ENCODE peak calls at places on chromosomes 16 and 17, in six cellular contexts. One of them, this sample, is unnamed.

GRCh38 chr17:1154704-1155103 is 25.1 kb downstream of the ABR start:
- DNase-seq in HepG2: no peak
- DNase-seq in endothelial cell of umbilical vein: no peak
- DNase-seq in K562: no peak
- DNase-seq in NB4: no peak
- DNase-seq in GM12878: no peak
- DNase-seq in this sample: no peak

GRCh38 chr17:1686086-1686485 is 1.4 kb upstream of the PRPF8 start:
- DNase-seq in HepG2: no peak
- DNase-seq in endothelial cell of umbilical vein: no peak
- DNase-seq in K562: no peak
- DNase-seq in NB4: no peak
- DNase-seq in GM12878: no peak
- DNase-seq in this sample: no peak

GRCh38 chr17:77349976-77350830 is 209.4 kb downstream of the SEC14L1 start:
- DNase-seq in HepG2: no peak
- DNase-seq in endothelial cell of umbilical vein: peak; percentile 26
- DNase-seq in K562: no peak
- DNase-seq in NB4: no peak
- DNase-seq in GM12878: no peak
- DNase-seq in this sample: no peak

GRCh38 chr17:83179378-83179777 is 100.0 kb downstream of the METRNL start:
- DNase-seq in HepG2: no peak
- DNase-seq in endothelial cell of umbilical vein: peak; percentile 87
- DNase-seq in K562: no peak
- DNase-seq in NB4: no peak
- DNase-seq in GM12878: no peak
- DNase-seq in this sample: no peak

GRCh38 chr16:15966420-15967222 is 17.2 kb downstream of the ABCC1 start:
- DNase-seq in HepG2: no peak
- DNase-seq in endothelial cell of umbilical vein: peak; percentile 37
- DNase-seq in K562: no peak
- DNase-seq in NB4: no peak
- DNase-seq in GM12878: no peak
- DNase-seq in this sample: peak; percentile 92

GRCh38 chr16:81429045-81429521 is 15.5 kb upstream of the CMIP start:
- DNase-seq in HepG2: peak; percentile 76
- DNase-seq in endothelial cell of umbilical vein: peak; percentile 70
- DNase-seq in K562: peak; percentile 66
- DNase-seq in NB4: peak; percentile 65
- DNase-seq in GM12878: no peak
- DNase-seq in this sample: peak; percentile 72

GRCh38 chr17:72953621-72954020 is 138.9 kb downstream of the SLC39A11 start:
- DNase-seq in HepG2: no peak
- DNase-seq in endothelial cell of umbilical vein: no peak
- DNase-seq in K562: no peak
- DNase-seq in NB4: no peak
- DNase-seq in GM12878: no peak
- DNase-seq in this sample: no peak

GRCh38 chr17:49556183-49556943 is 19.3 kb upstream of the NXPH3 start:
- DNase-seq in HepG2: peak; percentile 65
- DNase-seq in endothelial cell of umbilical vein: peak; percentile 66
- DNase-seq in K562: peak; percentile 83
- DNase-seq in NB4: peak; percentile 83
- DNase-seq in GM12878: no peak
- DNase-seq in this sample: peak; percentile 94

GRCh38 chr16:89133457-89134127 is 38.0 kb upstream of the CDH15 start:
- DNase-seq in HepG2: no peak
- DNase-seq in endothelial cell of umbilical vein: no peak
- DNase-seq in K562: no peak
- DNase-seq in NB4: no peak
- DNase-seq in GM12878: no peak
- DNase-seq in this sample: no peak

GRCh38 chr16:15425861-15426260 is 8.5 kb upstream of the BMERB1 start:
- DNase-seq in HepG2: no peak
- DNase-seq in endothelial cell of umbilical vein: no peak
- DNase-seq in K562: no peak
- DNase-seq in NB4: no peak
- DNase-seq in GM12878: no peak
- DNase-seq in this sample: no peak

GRCh38 chr17:29549169-29549935 is 17.5 kb downstream of the ABHD15 start:
- DNase-seq in HepG2: no peak
- DNase-seq in endothelial cell of umbilical vein: no peak
- DNase-seq in K562: no peak
- DNase-seq in NB4: no peak
- DNase-seq in GM12878: no peak
- DNase-seq in this sample: no peak

GRCh38 chr17:43952724-43953666 is 745 bp downstream of the PYY start:
- DNase-seq in HepG2: no peak
- DNase-seq in endothelial cell of umbilical vein: no peak
- DNase-seq in K562: peak; percentile 46
- DNase-seq in NB4: no peak
- DNase-seq in GM12878: no peak
- DNase-seq in this sample: no peak

GRCh38 chr17:3904486-3904885 is 11.6 kb upstream of the CAMKK1 start:
- DNase-seq in HepG2: no peak
- DNase-seq in endothelial cell of umbilical vein: no peak
- DNase-seq in K562: no peak
- DNase-seq in NB4: no peak
- DNase-seq in GM12878: no peak
- DNase-seq in this sample: no peak

GRCh38 chr17:58272367-58273280 is 8.1 kb downstream of the MPO start:
- DNase-seq in HepG2: no peak
- DNase-seq in endothelial cell of umbilical vein: no peak
- DNase-seq in K562: no peak
- DNase-seq in NB4: peak; percentile 56
- DNase-seq in GM12878: no peak
- DNase-seq in this sample: peak; percentile 4

GRCh38 chr17:6521636-6522035 is 34.7 kb downstream of the PITPNM3 start:
- DNase-seq in HepG2: no peak
- DNase-seq in endothelial cell of umbilical vein: no peak
- DNase-seq in K562: no peak
- DNase-seq in NB4: no peak
- DNase-seq in GM12878: no peak
- DNase-seq in this sample: no peak

GRCh38 chr16:8972843-8973586 is 9.3 kb upstream of the USP7 start:
- DNase-seq in HepG2: no peak
- DNase-seq in endothelial cell of umbilical vein: no peak
- DNase-seq in K562: no peak
- DNase-seq in NB4: no peak
- DNase-seq in GM12878: no peak
- DNase-seq in this sample: no peak
- TF ChIP-seq MAX in HepG2: no peak
- TF ChIP-seq MAX in endothelial cell of umbilical vein: no peak
- TF ChIP-seq MAX in K562: no peak
- TF ChIP-seq MAX in NB4: no peak
- TF ChIP-seq MAX in GM12878: no peak
- TF ChIP-seq MAX in this sample: no peak

DNA sequence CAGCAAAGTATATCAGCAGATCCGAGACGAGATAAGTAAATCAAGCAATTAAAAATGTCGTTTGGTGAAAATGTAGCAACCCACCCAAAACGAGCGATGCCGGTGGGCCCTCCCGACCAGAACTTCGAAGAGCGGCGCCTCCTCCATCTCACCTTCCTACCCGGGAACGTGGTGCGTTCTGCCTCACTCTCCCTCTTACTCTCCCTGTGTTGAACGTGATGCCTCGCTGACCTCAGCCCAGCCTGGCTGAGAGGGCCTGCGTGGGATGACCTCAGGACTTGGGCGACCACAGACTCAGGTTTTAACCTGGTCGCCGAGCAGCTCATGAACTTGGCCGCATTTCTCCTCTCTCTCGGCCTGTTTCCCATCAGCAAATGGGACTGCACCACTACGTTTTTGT is 69.8 kb upstream of the RPL38 start:
- DNase-seq in HepG2: no peak
- DNase-seq in endothelial cell of umbilical vein: no peak
- DNase-seq in K562: no peak
- DNase-seq in NB4: no peak
- DNase-seq in GM12878: no peak
- DNase-seq in this sample: no peak
- TF ChIP-seq MYC in HepG2: no peak
- TF ChIP-seq MYC in endothelial cell of umbilical vein: no peak
- TF ChIP-seq MYC in K562: no peak
- TF ChIP-seq MYC in NB4: no peak
- TF ChIP-seq MYC in GM12878: no peak
- TF ChIP-seq MYC in this sample: no peak

DNA sequence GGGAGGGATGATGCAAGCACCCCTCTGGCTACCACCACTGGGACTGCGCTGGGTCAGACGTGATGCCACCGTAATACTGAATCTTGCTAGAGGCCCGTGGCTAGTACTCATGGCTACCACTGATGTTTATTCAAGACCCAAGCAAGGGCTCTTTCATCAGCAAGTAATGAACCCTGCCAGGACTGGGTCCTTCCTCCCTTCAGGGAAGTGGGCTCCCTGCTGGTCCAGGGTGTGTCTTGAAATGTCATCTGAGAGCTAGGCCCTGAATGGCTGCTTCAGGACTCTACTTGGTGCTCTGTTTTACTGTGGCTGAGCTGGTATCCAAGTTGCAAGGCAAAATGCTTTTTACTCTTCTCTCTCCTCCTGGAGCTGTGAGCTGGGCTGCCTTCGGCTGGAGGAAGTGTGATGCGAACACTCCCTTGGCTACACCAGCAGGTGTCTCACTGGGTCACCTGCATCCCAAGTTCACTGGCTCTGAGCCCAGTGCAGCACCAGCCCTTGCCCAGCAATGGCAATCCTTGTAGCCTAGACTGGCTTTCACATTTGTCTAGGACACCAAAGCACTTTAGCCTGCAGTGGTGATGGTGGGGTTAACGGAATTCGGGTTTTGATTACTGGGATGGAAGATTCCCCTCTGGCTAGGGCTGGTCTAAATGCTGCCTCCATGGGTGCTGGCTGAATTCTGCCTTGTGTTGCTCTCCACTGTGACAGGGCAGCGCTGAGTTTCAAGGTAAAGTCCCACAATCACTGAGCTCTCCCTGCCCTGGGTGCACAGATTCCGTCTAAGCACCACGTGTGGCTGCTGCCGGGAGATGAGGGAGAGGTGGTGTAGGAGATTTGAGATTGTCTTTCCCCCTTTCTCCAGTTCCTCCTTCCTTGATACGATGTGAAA is 98.6 kb downstream of the USP22 start:
- DNase-seq in HepG2: peak; percentile 37
- DNase-seq in endothelial cell of umbilical vein: no peak
- DNase-seq in K562: peak; percentile 6
- DNase-seq in NB4: peak; percentile 11
- DNase-seq in GM12878: no peak
- DNase-seq in this sample: peak; percentile 54
- TF ChIP-seq MAX in HepG2: no peak
- TF ChIP-seq MAX in endothelial cell of umbilical vein: no peak
- TF ChIP-seq MAX in K562: no peak
- TF ChIP-seq MAX in NB4: no peak
- TF ChIP-seq MAX in GM12878: no peak
- TF ChIP-seq MAX in this sample: no peak

DNA sequence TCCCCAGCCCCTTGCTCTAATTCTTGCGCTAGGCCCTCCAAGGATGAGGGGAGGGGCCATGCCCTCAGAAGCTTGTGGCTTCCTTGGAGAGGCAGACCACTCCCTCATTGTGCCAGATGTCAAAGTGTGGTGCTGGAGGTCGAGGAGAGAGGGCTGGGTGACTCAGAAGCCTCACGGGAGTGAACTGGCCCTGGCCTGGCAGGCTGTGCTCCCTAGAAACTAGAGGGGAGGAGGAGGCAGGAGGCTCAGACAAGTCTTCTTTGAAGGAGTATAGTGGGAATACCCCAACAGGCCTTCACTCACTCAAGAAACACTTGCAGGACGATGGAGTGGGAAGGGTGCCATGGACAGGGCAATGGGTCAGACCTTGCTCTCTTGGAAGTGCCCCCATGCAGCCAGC is 18.5 kb downstream of the ANKRD40 start:
- DNase-seq in HepG2: no peak
- DNase-seq in endothelial cell of umbilical vein: no peak
- DNase-seq in K562: no peak
- DNase-seq in NB4: peak; percentile 79
- DNase-seq in GM12878: no peak
- DNase-seq in this sample: peak; percentile 76
- TF ChIP-seq MYC in HepG2: no peak
- TF ChIP-seq MYC in endothelial cell of umbilical vein: no peak
- TF ChIP-seq MYC in K562: no peak
- TF ChIP-seq MYC in NB4: no peak
- TF ChIP-seq MYC in GM12878: no peak
- TF ChIP-seq MYC in this sample: no peak

DNA sequence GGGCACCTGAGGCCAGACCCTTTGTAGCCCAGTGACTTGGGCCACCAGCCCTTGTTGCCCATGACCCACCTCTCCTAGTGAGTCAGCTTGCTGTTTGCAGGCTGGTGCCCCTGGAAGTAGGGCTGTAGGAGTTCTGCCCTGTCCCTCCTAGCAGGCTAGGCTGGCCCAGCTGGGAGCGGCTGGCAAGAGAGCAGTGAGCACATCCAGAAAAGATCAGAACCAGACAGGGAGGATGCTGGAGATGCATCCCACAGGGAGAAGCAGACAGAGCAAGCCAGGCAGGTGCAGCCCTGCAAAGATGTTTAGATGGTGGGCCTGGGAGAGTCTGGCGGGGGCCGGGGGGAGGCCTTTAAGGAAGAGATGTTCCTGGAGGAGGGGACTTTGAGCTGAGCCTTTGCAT is 2.4 kb downstream of the SLC5A10 start:
- DNase-seq in HepG2: no peak
- DNase-seq in endothelial cell of umbilical vein: no peak
- DNase-seq in K562: no peak
- DNase-seq in NB4: no peak
- DNase-seq in GM12878: no peak
- DNase-seq in this sample: no peak
- TF ChIP-seq MAX in HepG2: no peak
- TF ChIP-seq MAX in endothelial cell of umbilical vein: no peak
- TF ChIP-seq MAX in K562: no peak
- TF ChIP-seq MAX in NB4: no peak
- TF ChIP-seq MAX in GM12878: no peak
- TF ChIP-seq MAX in this sample: no peak

GRCh38 chr16:78432451-78432850 is 333.0 kb downstream of the WWOX start:
- DNase-seq in HepG2: no peak
- DNase-seq in endothelial cell of umbilical vein: no peak
- DNase-seq in K562: no peak
- DNase-seq in NB4: no peak
- DNase-seq in GM12878: no peak
- DNase-seq in this sample: no peak
- TF ChIP-seq MYC in HepG2: no peak
- TF ChIP-seq MYC in endothelial cell of umbilical vein: no peak
- TF ChIP-seq MYC in K562: no peak
- TF ChIP-seq MYC in NB4: no peak
- TF ChIP-seq MYC in GM12878: no peak
- TF ChIP-seq MYC in this sample: no peak

GRCh38 chr17:62626719-62627218 is 701 bp upstream of the MRC2 start:
- DNase-seq in HepG2: peak; percentile 31
- DNase-seq in endothelial cell of umbilical vein: no peak
- DNase-seq in K562: no peak
- DNase-seq in NB4: peak; percentile 87
- DNase-seq in GM12878: no peak
- DNase-seq in this sample: peak; percentile 81
- TF ChIP-seq MAX in HepG2: no peak
- TF ChIP-seq MAX in endothelial cell of umbilical vein: no peak
- TF ChIP-seq MAX in K562: no peak
- TF ChIP-seq MAX in NB4: peak; percentile 5
- TF ChIP-seq MAX in GM12878: no peak
- TF ChIP-seq MAX in this sample: no peak

GRCh38 chr17:13727441-13728171 is 125.9 kb upstream of the HS3ST3A1 start:
- DNase-seq in HepG2: no peak
- DNase-seq in endothelial cell of umbilical vein: no peak
- DNase-seq in K562: no peak
- DNase-seq in NB4: peak; percentile 67
- DNase-seq in GM12878: no peak
- DNase-seq in this sample: no peak
- TF ChIP-seq MYC in HepG2: no peak
- TF ChIP-seq MYC in endothelial cell of umbilical vein: no peak
- TF ChIP-seq MYC in K562: no peak
- TF ChIP-seq MYC in NB4: no peak
- TF ChIP-seq MYC in GM12878: no peak
- TF ChIP-seq MYC in this sample: no peak

This sample was measured in A549.